ENCODE peak calls at places on chromosomes 1 and 21, in seven cellular contexts. Q is CMK, S is cardiac muscle cell, M is fibroblast of the aortic adventitia, E is progenitor cell of endocrine pancreas, K is foreskin fibroblast, H is HuH-7. O is an unnamed sample.

GRCh38 chr1:84776639-84777038 is 86.4 kb upstream of the SSX2IP start:
- DNase-seq in H (no peak), E (no peak), M (peak; percentile 33), Q (no peak), S (no peak), K (peak; percentile 37), O (no peak)

GRCh38 chr1:161956097-161956496 is 67.6 kb downstream of the OLFML2B start:
- DNase-seq in E (no peak), Q (peak; percentile 15), M (peak; percentile 97), H (no peak), S (no peak), K (peak; percentile 95), O (peak; percentile 92)

GRCh38 chr1:42756956-42757891 is 9.6 kb downstream of the P3H1 start:
- DNase-seq in K (peak; percentile 77), Q (peak; percentile 66), M (peak; percentile 73), S (peak; percentile 64), H (peak; percentile 82), E (no peak), O (no peak)

GRCh38 chr1:14585771-14586170 is 12.7 kb upstream of the KAZN start:
- DNase-seq in H (no peak), K (no peak), E (no peak), M (no peak), S (no peak), Q (no peak), O (no peak)

GRCh38 chr1:217605390-217605789 is 25.5 kb downstream of the GPATCH2 start:
- DNase-seq in M (peak; percentile 16), Q (no peak), S (no peak), E (no peak), K (no peak), H (no peak), O (no peak)

GRCh38 chr1:206521002-206521585 is 13.8 kb downstream of the RASSF5 start:
- DNase-seq in S (no peak), Q (no peak), H (no peak), M (no peak), K (no peak), E (no peak), O (no peak)

GRCh38 chr1:60160141-60160540 is 86.6 kb upstream of the C1orf87 start:
- DNase-seq in Q (no peak), M (peak; percentile 49), H (no peak), S (no peak), E (no peak), K (peak; percentile 47), O (peak; percentile 35)

GRCh38 chr1:203625623-203626189 is 926 bp upstream of the ATP2B4 start:
- DNase-seq in K (peak; percentile 67), M (peak; percentile 54), E (no peak), H (peak; percentile 37), Q (peak; percentile 73), S (no peak), O (no peak)

GRCh38 chr1:72830606-72831390 is 548.5 kb upstream of the NEGR1 start:
- DNase-seq in E (no peak), S (peak; percentile 50), K (no peak), Q (no peak), M (no peak), H (no peak), O (no peak)

GRCh38 chr1:183110466-183110865 is 75.6 kb upstream of the LAMC2 start:
- DNase-seq in E (no peak), Q (no peak), S (no peak), K (no peak), M (no peak), H (no peak), O (no peak)

GRCh38 chr1:54459714-54460113 is 53.5 kb upstream of the SSBP3 start:
- DNase-seq in Q (no peak), H (peak; percentile 52), M (no peak), K (no peak), S (peak; percentile 77), E (no peak), O (no peak)

GRCh38 chr1:157115851-157116734 is 16.5 kb upstream of the ETV3L start:
- DNase-seq in K (no peak), E (no peak), M (no peak), H (no peak), S (no peak), Q (no peak), O (no peak)

GRCh38 chr1:6162773-6163172 is 17.3 kb downstream of the CHD5 start:
- DNase-seq in H (no peak), E (no peak), S (no peak), K (no peak), M (no peak), Q (no peak), O (no peak)

GRCh38 chr21:15121655-15122120 is 56.9 kb upstream of the NRIP1 start:
- DNase-seq in S (no peak), M (peak; percentile 65), E (no peak), H (no peak), K (peak; percentile 26), Q (no peak), O (no peak)

GRCh38 chr1:207004931-207005830 is 27.4 kb downstream of the C1orf116 start:
- DNase-seq in M (peak; percentile 70), K (peak; percentile 84), E (no peak), H (peak; percentile 62), S (peak; percentile 75), Q (no peak), O (no peak)

GRCh38 chr1:8506995-8507615 is 189.2 kb downstream of the SLC45A1 start:
- DNase-seq in M (no peak), K (no peak), Q (no peak), E (no peak), H (no peak), S (no peak), O (no peak)

GRCh38 chr21:43311303-43311817 is 115.6 kb downstream of the SIK1 start:
- DNase-seq in S (no peak), Q (no peak), K (no peak), H (peak; percentile 78), E (no peak), M (no peak), O (no peak)

O was measured in BJ.